ENCODE peak calls at places on chromosomes 12 and 14, in four cellular contexts. I, J, R and V are unnamed samples.

GRCh38 chr14:71290960-71291466 is 383.8 kb downstream of the PCNX1 start:
- DNase-seq in I (no peak), J (peak), R (no peak), V (no peak)

GRCh38 chr12:96228566-96229248 is 34.5 kb downstream of the ELK3 start:
- DNase-seq in I (no peak), J (no peak), R (no peak), V (no peak)

GRCh38 chr12:52258335-52258901 is 16.0 kb upstream of the KRT86 start:
- DNase-seq in I (no peak), J (no peak), R (no peak), V (peak)

GRCh38 chr14:73591690-73592448 is at the start of gene ACOT4:
- DNase-seq in I (peak), J (peak), R (no peak), V (peak)

GRCh38 chr12:105278043-105278697 is 42.2 kb upstream of the APPL2 start:
- DNase-seq in I (no peak), J (peak), R (no peak), V (no peak)

GRCh38 chr12:31687101-31687527 is 27.6 kb downstream of the ETFBKMT start:
- DNase-seq in I (no peak), J (no peak), R (no peak), V (no peak)

GRCh38 chr12:18135086-18135485 is 45.1 kb upstream of the RERGL start:
- DNase-seq in I (no peak), J (no peak), R (no peak), V (no peak)

GRCh38 chr14:99029150-99029915 is 242.7 kb downstream of the BCL11B start:
- DNase-seq in I (no peak), J (no peak), R (no peak), V (no peak)

GRCh38 chr14:22900088-22900799 is 17.2 kb downstream of the REM2 start:
- DNase-seq in I (peak), J (peak), R (peak), V (peak)

GRCh38 chr12:26435005-26435404 is 239.6 kb downstream of the SSPN start:
- DNase-seq in I (no peak), J (no peak), R (no peak), V (no peak)

GRCh38 chr14:45633220-45633984 is 380.4 kb upstream of the MIS18BP1 start:
- DNase-seq in I (no peak), J (no peak), R (no peak), V (no peak)